ENCODE peak calls at places on chromosomes 5 and 9, in four cellular contexts. I is HepG2, R is GM12878, T is K562. H is an unnamed sample.

GRCh38 chr9:131188986-131189385 is 63.6 kb downstream of the NUP214 start:
- DNase-seq in I (no peak), R (no peak), T (no peak), H (no peak)

GRCh38 chr5:54243483-54244080 is 66.8 kb downstream of the ARL15 start:
- DNase-seq in I (peak; percentile 31), R (no peak), T (peak; percentile 31), H (peak; percentile 25)

GRCh38 chr5:100832252-100833230 is 70.5 kb downstream of the ST8SIA4 start:
- DNase-seq in I (no peak), R (no peak), T (no peak), H (no peak)

GRCh38 chr5:167269146-167269545 is 1022.3 kb upstream of the WWC1 start:
- DNase-seq in I (no peak), R (no peak), T (no peak), H (no peak)

GRCh38 chr5:35319231-35320002 is 89.1 kb upstream of the PRLR start:
- DNase-seq in I (no peak), R (peak; percentile 96), T (no peak), H (no peak)

GRCh38 chr9:112558476-112558875 is 71.8 kb downstream of the KIAA1958 start:
- DNase-seq in I (no peak), R (no peak), T (no peak), H (no peak)

GRCh38 chr5:142015781-142016533 is 3.1 kb upstream of the GNPDA1 start:
- DNase-seq in I (no peak), R (no peak), T (no peak), H (no peak)

GRCh38 chr9:76558465-76558864 is 99.5 kb downstream of the GCNT1 start:
- DNase-seq in I (no peak), R (no peak), T (no peak), H (no peak)

GRCh38 chr9:127283917-127284316 is 19.3 kb downstream of the GARNL3 start:
- DNase-seq in I (no peak), R (no peak), T (no peak), H (no peak)

GRCh38 chr5:91849069-91849468 is 466.0 kb upstream of the ARRDC3 start:
- DNase-seq in I (no peak), R (no peak), T (no peak), H (no peak)

GRCh38 chr9:136644343-136644592 is 18.4 kb upstream of the EGFL7 start:
- DNase-seq in I (no peak), R (no peak), T (peak; percentile 93), H (no peak)

GRCh38 chr9:27618066-27618465 is 44.8 kb upstream of the C9orf72 start:
- DNase-seq in I (no peak), R (no peak), T (no peak), H (no peak)

GRCh38 chr5:36770125-36770524 is 106.4 kb upstream of the NIPBL start:
- DNase-seq in I (no peak), R (no peak), T (no peak), H (no peak)

GRCh38 chr9:18238254-18238653 is 235.7 kb upstream of the ADAMTSL1 start:
- DNase-seq in I (no peak), R (no peak), T (no peak), H (no peak)

GRCh38 chr5:73176250-73176649 is 3.3 kb downstream of the TMEM174 start:
- DNase-seq in I (no peak), R (no peak), T (no peak), H (no peak)

GRCh38 chr5:72237415-72237814 is 82.6 kb downstream of the MRPS27 start:
- DNase-seq in I (no peak), R (no peak), T (no peak), H (no peak)

GRCh38 chr9:121201045-121201737 is 478 bp downstream of the RAB14 start:
- DNase-seq in I (no peak), R (no peak), T (peak; percentile 78), H (peak; percentile 24)

GRCh38 chr5:53059281-53059680 is 50.3 kb downstream of the MOCS2 start:
- DNase-seq in I (no peak), R (no peak), T (no peak), H (no peak)

GRCh38 chr9:98551511-98552286 is 157.0 kb downstream of the GABBR2 start:
- DNase-seq in I (no peak), R (no peak), T (no peak), H (no peak)

GRCh38 chr5:73032635-73033034 is 76.8 kb downstream of the FCHO2 start:
- DNase-seq in I (no peak), R (no peak), T (no peak), H (no peak)

GRCh38 chr5:82603280-82603987 is 325.3 kb upstream of the RPS23 start:
- DNase-seq in I (no peak), R (no peak), T (no peak), H (no peak)

GRCh38 chr5:29382735-29383280 is 1810.7 kb upstream of the CDH6 start:
- DNase-seq in I (peak; percentile 21), R (no peak), T (no peak), H (no peak)

GRCh38 chr9:23598994-23599393 is 227.0 kb downstream of the ELAVL2 start:
- DNase-seq in I (no peak), R (no peak), T (no peak), H (no peak)

GRCh38 chr9:101326501-101326900 is 58.3 kb downstream of the BAAT start:
- DNase-seq in I (peak; percentile 16), R (no peak), T (no peak), H (no peak)

GRCh38 chr5:80688648-80689420 is 34.1 kb upstream of the DHFR start:
- DNase-seq in I (no peak), R (no peak), T (no peak), H (no peak)

GRCh38 chr5:1144089-1144488 is 32.2 kb upstream of the SLC12A7 start:
- DNase-seq in I (no peak), R (no peak), T (no peak), H (no peak)

GRCh38 chr5:158234323-158235158 is 375.6 kb upstream of the CLINT1 start:
- DNase-seq in I (no peak), R (no peak), T (no peak), H (no peak)
- TF ChIP-seq SP1 in I (no peak), R (no peak), T (no peak), H (no peak)

GRCh38 chr5:14145356-14146334 is 2.5 kb downstream of the TRIO start:
- DNase-seq in I (no peak), R (no peak), T (no peak), H (peak; percentile 50)
- TF ChIP-seq TARDBP in I (no peak), R (no peak), T (no peak), H (no peak)

GRCh38 chr9:93020151-93020550 is 38.4 kb upstream of the SUSD3 start:
- DNase-seq in I (no peak), R (no peak), T (no peak), H (no peak)
- TF ChIP-seq SP1 in I (no peak), R (no peak), T (no peak), H (no peak)

GRCh38 chr5:41457094-41457493 is 53.3 kb downstream of the PLCXD3 start:
- DNase-seq in I (no peak), R (no peak), T (no peak), H (no peak)
- TF ChIP-seq TARDBP in I (no peak), R (no peak), T (no peak), H (no peak)

GRCh38 chr9:130112244-130113151 is 58.8 kb downstream of the GPR107 start:
- DNase-seq in I (no peak), R (no peak), T (no peak), H (no peak)
- TF ChIP-seq SP1 in I (no peak), R (no peak), T (no peak), H (no peak)

GRCh38 chr5:168666356-168666755 is 87.2 kb upstream of the PANK3 start:
- DNase-seq in I (no peak), R (no peak), T (no peak), H (no peak)
- TF ChIP-seq TARDBP in I (no peak), R (no peak), T (no peak), H (no peak)

GRCh38 chr5:116622375-116623075 is 47.9 kb upstream of the SEMA6A start:
- DNase-seq in I (no peak), R (no peak), T (no peak), H (no peak)

GRCh38 chr5:116629168-116629567 is 54.5 kb upstream of the SEMA6A start:
- DNase-seq in I (no peak), R (no peak), T (no peak), H (peak; percentile 36)

GRCh38 chr5:116621599-116621998 is 47.0 kb upstream of the SEMA6A start:
- DNase-seq in I (no peak), R (no peak), T (no peak), H (no peak)

GRCh38 chr5:116626945-116627679 is 52.5 kb upstream of the SEMA6A start:
- DNase-seq in I (no peak), R (peak; percentile 48), T (no peak), H (no peak)

GRCh38 chr5:116626272-116626723 is 51.7 kb upstream of the SEMA6A start:
- DNase-seq in I (no peak), R (no peak), T (no peak), H (peak; percentile 31)
- TF ChIP-seq SP1 in I (no peak), R (no peak), T (no peak), H (no peak)

DNA sequence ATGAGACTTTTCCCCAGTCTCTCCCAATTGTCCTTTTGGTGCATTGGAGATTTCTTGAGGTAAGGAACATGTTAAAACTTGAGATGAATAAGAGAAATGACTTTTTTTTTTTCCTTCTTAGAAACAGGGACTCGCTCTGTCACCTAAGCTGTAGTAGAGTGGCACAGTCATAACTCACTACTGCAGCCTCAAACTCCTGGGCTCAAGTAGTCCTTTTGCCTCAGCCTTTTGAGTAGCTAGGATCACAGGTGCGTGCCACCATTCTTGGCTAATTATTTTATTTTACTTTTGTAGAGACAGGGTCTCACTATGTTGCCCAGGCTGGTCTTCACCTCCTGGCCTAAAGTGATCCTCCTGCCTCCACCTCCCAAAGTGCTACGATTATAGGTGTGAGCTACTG is 25.9 kb downstream of the CDC42SE2 start:
- DNase-seq in I (no peak), R (no peak), T (no peak), H (no peak)
- TF ChIP-seq TARDBP in I (no peak), R (no peak), T (no peak), H (no peak)